ENCODE peak calls at places on chromosomes 5 and 9, in five cellular contexts. T, O, I, Z and S are unnamed samples.

GRCh38 chr5:76763136-76763535 is 47.2 kb downstream of the F2R start:
- DNase-seq in T (no peak), O (no peak), Z (no peak), I (no peak), S (peak; percentile 86)

GRCh38 chr5:142878638-142879037 is 108.5 kb downstream of the ARHGAP26 start:
- DNase-seq in I (no peak), Z (no peak), O (no peak), T (no peak), S (no peak)

GRCh38 chr5:2511131-2511530 is 240.3 kb downstream of the IRX2 start:
- DNase-seq in I (no peak), T (no peak), Z (no peak), O (no peak), S (no peak)

GRCh38 chr5:123283031-123283430 is 140.2 kb downstream of the CEP120 start:
- DNase-seq in Z (no peak), T (no peak), I (no peak), O (no peak), S (no peak)

GRCh38 chr9:126844085-126844484 is 16.4 kb upstream of the ZBTB34 start:
- DNase-seq in O (no peak), Z (no peak), I (no peak), T (no peak), S (no peak)

GRCh38 chr5:90548069-90548593 is 10.5 kb upstream of the ADGRV1 start:
- DNase-seq in T (no peak), Z (peak; percentile 26), I (no peak), O (no peak), S (no peak)

GRCh38 chr5:157535042-157535865 is 40.3 kb downstream of the ADAM19 start:
- DNase-seq in Z (no peak), T (no peak), O (no peak), I (no peak), S (no peak)

GRCh38 chr9:130058154-130058553 is 4.4 kb downstream of the GPR107 start:
- DNase-seq in O (no peak), I (no peak), Z (no peak), T (no peak), S (no peak)

GRCh38 chr5:9207820-9208418 is 338.0 kb downstream of the SEMA5A start:
- DNase-seq in I (no peak), O (peak; percentile 73), Z (no peak), T (peak; percentile 46), S (no peak)

GRCh38 chr5:137862251-137862650 is 5.4 kb upstream of the MYOT start:
- DNase-seq in Z (no peak), I (no peak), O (no peak), T (no peak), S (no peak)

GRCh38 chr5:39599721-39600431 is 175.1 kb upstream of the DAB2 start:
- DNase-seq in Z (no peak), I (no peak), T (no peak), O (no peak), S (no peak)

GRCh38 chr5:17282283-17283120 is 65.1 kb downstream of the BASP1 start:
- DNase-seq in Z (no peak), T (peak; percentile 82), O (no peak), I (no peak), S (no peak)

GRCh38 chr9:71608021-71608420 is 160.3 kb downstream of the CEMIP2 start:
- DNase-seq in I (no peak), O (no peak), T (no peak), Z (no peak), S (no peak)

GRCh38 chr5:170363671-170364070 is 25.5 kb downstream of the KCNMB1 start:
- DNase-seq in Z (no peak), O (no peak), T (no peak), I (no peak), S (no peak)

GRCh38 chr9:121620777-121621437 is 30.5 kb upstream of the DAB2IP start:
- DNase-seq in O (no peak), Z (no peak), I (no peak), T (peak; percentile 48), S (no peak)

GRCh38 chr9:136118061-136118366 is 661 bp downstream of the TMEM250 start:
- DNase-seq in I (no peak), T (peak; percentile 41), Z (no peak), O (no peak), S (no peak)

GRCh38 chr9:91536211-91536691 is 112.6 kb upstream of the NFIL3 start:
- DNase-seq in T (no peak), O (no peak), Z (peak; percentile 85), I (no peak), S (no peak)

GRCh38 chr5:82290908-82291307 is 12.8 kb upstream of the RPS23 start:
- DNase-seq in O (no peak), Z (no peak), I (no peak), T (no peak), S (no peak)

GRCh38 chr9:113261917-113262671 is 13.3 kb downstream of the CDC26 start:
- DNase-seq in O (no peak), Z (no peak), T (no peak), I (no peak), S (no peak)

GRCh38 chr5:124735169-124735858 is 11.1 kb downstream of the ZNF608 start:
- DNase-seq in T (no peak), Z (no peak), I (no peak), O (peak; percentile 88), S (no peak)

GRCh38 chr5:124180523-124181461 is 565.6 kb downstream of the ZNF608 start:
- DNase-seq in O (no peak), I (no peak), Z (no peak), T (no peak), S (no peak)

GRCh38 chr5:131393498-131393968 is 129.7 kb downstream of the CDC42SE2 start:
- DNase-seq in T (no peak), Z (no peak), I (no peak), O (no peak), S (no peak)

GRCh38 chr9:93676310-93677054 is 100.1 kb downstream of the PHF2 start:
- DNase-seq in O (no peak), Z (no peak), I (peak; percentile 1), T (no peak), S (no peak)

GRCh38 chr5:39517800-39518199 is 93.0 kb upstream of the DAB2 start:
- DNase-seq in T (no peak), Z (no peak), I (no peak), O (no peak), S (peak; percentile 17)

GRCh38 chr5:989961-990530 is 18.6 kb upstream of the NKD2 start:
- DNase-seq in T (no peak), I (no peak), O (no peak), Z (no peak), S (no peak)

GRCh38 chr5:133304707-133305216 is 252.9 kb downstream of the HSPA4 start:
- DNase-seq in T (no peak), Z (no peak), I (no peak), O (no peak), S (no peak)

GRCh38 chr5:61301345-61301744 is 30.7 kb upstream of the ZSWIM6 start:
- DNase-seq in Z (no peak), T (no peak), I (no peak), O (no peak), S (no peak)

GRCh38 chr5:39224196-39224754 is 4.9 kb upstream of the FYB1 start:
- DNase-seq in I (no peak), Z (peak; percentile 97), O (no peak), T (no peak), S (peak; percentile 61)

GRCh38 chr9:113665756-113666155 is 202.2 kb downstream of the RGS3 start:
- DNase-seq in I (no peak), Z (no peak), T (no peak), O (no peak), S (no peak)

GRCh38 chr9:136251264-136252115 is 5.9 kb upstream of the QSOX2 start:
- DNase-seq in I (no peak), O (no peak), T (no peak), Z (no peak), S (no peak)

GRCh38 chr5:40021007-40021406 is 596.2 kb upstream of the DAB2 start:
- DNase-seq in I (no peak), O (no peak), T (no peak), Z (no peak), S (no peak)

GRCh38 chr9:69044226-69045219 is 9.0 kb downstream of the FXN start:
- DNase-seq in T (no peak), Z (no peak), O (no peak), I (no peak), S (no peak)

GRCh38 chr5:145887976-145888574 is 15.3 kb upstream of the GRXCR2 start:
- DNase-seq in T (no peak), O (no peak), I (no peak), Z (peak; percentile 6), S (peak; percentile 9)

GRCh38 chr9:27168951-27169350 is 59.9 kb downstream of the TEK start:
- DNase-seq in I (no peak), T (no peak), O (no peak), Z (no peak), S (no peak)

GRCh38 chr5:143471041-143471509 is 67.6 kb upstream of the NR3C1 start:
- DNase-seq in T (no peak), I (no peak), O (no peak), Z (peak; percentile 29), S (no peak)

GRCh38 chr9:127308559-127309429 is 44.2 kb downstream of the GARNL3 start:
- DNase-seq in O (peak; percentile 14), Z (no peak), I (no peak), T (no peak), S (no peak)